ENCODE peak calls at places on chromosomes 3 and 15, in seven cellular contexts. L is dorsolateral prefrontal cortex, P is transverse colon, S is left ventricle myocardium inferior, U is GM10248, J is astrocyte of the cerebellum, A is fibroblast of lung. I is an unnamed sample.

GRCh38 chr3:113746955-113747718 is at the start of gene ATP6V1A:
- DNase-seq in P (peak), J (no peak), A (peak), U (peak), L (peak), S (peak), I (no peak)

GRCh38 chr3:143001034-143001368 is 369 bp upstream of the U2SURP start:
- DNase-seq in P (no peak), A (no peak), S (peak), J (no peak), L (peak), U (peak), I (no peak)

GRCh38 chr15:101053261-101053660 is 134.1 kb downstream of the LRRK1 start:
- DNase-seq in A (no peak), J (no peak), L (no peak), P (no peak), S (no peak), U (no peak), I (no peak)

GRCh38 chr3:52339612-52340011 is 23.5 kb downstream of the DNAH1 start:
- DNase-seq in U (peak), P (peak), L (no peak), A (peak), S (no peak), J (peak), I (peak)

GRCh38 chr3:46110701-46111493 is 83.6 kb upstream of the XCR1 start:
- DNase-seq in A (peak), J (peak), P (peak), L (no peak), S (no peak), U (no peak), I (no peak)

GRCh38 chr3:55458398-55458797 is 28.7 kb downstream of the WNT5A start:
- DNase-seq in A (peak), L (no peak), J (no peak), U (no peak), P (no peak), S (no peak), I (no peak)

GRCh38 chr3:24780992-24781391 is 286.3 kb upstream of the THRB start:
- DNase-seq in U (no peak), L (no peak), P (no peak), S (no peak), A (no peak), J (no peak), I (no peak)

GRCh38 chr3:158935846-158936245 is 134.0 kb downstream of the MFSD1 start:
- DNase-seq in U (no peak), J (no peak), S (no peak), L (no peak), A (no peak), P (no peak), I (no peak)

GRCh38 chr3:53887446-53887845 is 4.2 kb downstream of the SELENOK start:
- DNase-seq in S (no peak), P (no peak), L (no peak), J (no peak), U (no peak), A (no peak), I (no peak)

GRCh38 chr15:70351941-70352774 is 254.4 kb upstream of the TLE3 start:
- DNase-seq in L (no peak), A (no peak), J (no peak), P (no peak), S (no peak), U (no peak), I (no peak)

GRCh38 chr15:98525625-98526024 is 122.7 kb upstream of the IGF1R start:
- DNase-seq in U (no peak), P (no peak), L (no peak), J (no peak), S (no peak), A (no peak), I (no peak)

GRCh38 chr15:39596358-39597051 is 15.6 kb downstream of the THBS1 start:
- DNase-seq in L (no peak), A (peak), J (no peak), P (no peak), U (no peak), S (no peak), I (peak)

GRCh38 chr3:18446067-18446793 is 21.1 kb upstream of the SATB1 start:
- DNase-seq in L (no peak), A (no peak), S (no peak), J (no peak), U (no peak), P (no peak), I (no peak)

GRCh38 chr3:14256561-14257342 is 78.1 kb downstream of the LSM3 start:
- DNase-seq in A (no peak), S (no peak), U (no peak), J (no peak), L (no peak), P (peak), I (no peak)

GRCh38 chr15:52351206-52351907 is 55.8 kb upstream of the MYO5C start:
- DNase-seq in A (no peak), S (no peak), L (no peak), J (no peak), U (no peak), P (no peak), I (no peak)

GRCh38 chr3:100089802-100090668 is 24.3 kb downstream of the FILIP1L start:
- DNase-seq in J (peak), P (no peak), S (no peak), A (peak), U (peak), L (no peak), I (no peak)

GRCh38 chr3:79516795-79517194 is 251.0 kb downstream of the ROBO1 start:
- DNase-seq in P (no peak), L (no peak), J (no peak), S (no peak), A (peak), U (no peak), I (no peak)

GRCh38 chr3:171811059-171811912 is 1.0 kb upstream of the PLD1 start:
- DNase-seq in U (no peak), P (no peak), J (no peak), A (peak), S (no peak), L (no peak), I (peak)

GRCh38 chr3:81216192-81216591 is 545.3 kb downstream of the GBE1 start:
- DNase-seq in L (no peak), A (peak), P (no peak), J (peak), U (no peak), S (no peak), I (no peak)

GRCh38 chr3:149934524-149934923 is 36.2 kb downstream of the PFN2 start:
- DNase-seq in J (peak), A (peak), P (no peak), S (peak), L (no peak), U (no peak), I (peak)

GRCh38 chr15:52786436-52787122 is 3.6 kb downstream of the ONECUT1 start:
- DNase-seq in L (no peak), U (no peak), P (no peak), A (no peak), J (no peak), S (no peak), I (no peak)

GRCh38 chr3:87270908-87271727 is 5.3 kb downstream of the POU1F1 start:
- DNase-seq in P (no peak), J (no peak), L (no peak), A (no peak), U (no peak), S (no peak), I (no peak)

GRCh38 chr3:165635791-165636681 is 201.2 kb downstream of the BCHE start:
- DNase-seq in S (no peak), J (no peak), P (no peak), A (peak), L (no peak), U (no peak), I (no peak)

GRCh38 chr3:10353160-10353559 is 32.2 kb upstream of the SEC13 start:
- DNase-seq in P (no peak), U (no peak), S (no peak), L (no peak), A (no peak), J (no peak), I (no peak)
- TF ChIP-seq CTCF in P (no peak), U (no peak), S (no peak), L (no peak), A (no peak), J (no peak), I (no peak)

GRCh38 chr3:10703875-10704274 is 112.2 kb upstream of the SLC6A11 start:
- DNase-seq in U (no peak), P (no peak), S (no peak), J (peak), L (no peak), A (peak), I (no peak)
- TF ChIP-seq CTCF in U (no peak), P (no peak), S (no peak), J (peak), L (no peak), A (peak), I (no peak)

DNA sequence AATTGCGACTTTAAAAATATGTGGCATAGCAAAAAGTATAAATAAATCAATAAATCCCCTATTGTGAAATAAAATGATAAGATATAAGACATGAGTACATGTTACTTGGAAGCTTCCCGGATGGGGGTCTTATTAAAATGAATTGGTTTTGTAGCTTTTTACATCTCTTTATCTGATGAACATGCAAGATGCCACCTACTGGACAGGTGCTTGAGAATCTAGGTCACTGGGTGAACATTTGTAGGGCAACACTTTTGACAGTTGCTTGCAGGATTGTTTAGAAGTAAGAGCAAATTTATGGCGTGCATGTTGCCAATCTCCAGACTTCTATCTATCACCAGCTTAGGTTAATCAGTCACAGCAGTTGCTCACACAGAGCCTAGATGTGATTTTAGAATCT is 362.7 kb upstream of the SUCLG2 start:
- DNase-seq in P (no peak), U (no peak), L (no peak), S (no peak), J (no peak), A (no peak), I (no peak)
- TF ChIP-seq CTCF in P (no peak), U (no peak), L (no peak), S (no peak), J (no peak), A (no peak), I (no peak)

GRCh38 chr15:96119734-96120133 is 210.8 kb upstream of the NR2F2 start:
- DNase-seq in J (no peak), U (no peak), S (no peak), A (no peak), P (no peak), L (no peak), I (no peak)
- TF ChIP-seq CTCF in J (no peak), U (no peak), S (no peak), A (no peak), P (no peak), L (no peak), I (no peak)

GRCh38 chr3:49841126-49841525 is 15.2 kb downstream of the TRAIP start:
- DNase-seq in U (no peak), P (no peak), S (no peak), A (no peak), J (no peak), L (no peak), I (no peak)
- TF ChIP-seq CTCF in U (peak), P (no peak), S (peak), A (peak), J (peak), L (no peak), I (peak)

GRCh38 chr3:115019900-115020299 is 127.2 kb downstream of the ZBTB20 start:
- DNase-seq in L (no peak), J (no peak), P (no peak), A (no peak), S (no peak), U (no peak), I (no peak)
- TF ChIP-seq CTCF in L (no peak), J (no peak), P (no peak), A (no peak), S (no peak), U (no peak), I (no peak)

DNA sequence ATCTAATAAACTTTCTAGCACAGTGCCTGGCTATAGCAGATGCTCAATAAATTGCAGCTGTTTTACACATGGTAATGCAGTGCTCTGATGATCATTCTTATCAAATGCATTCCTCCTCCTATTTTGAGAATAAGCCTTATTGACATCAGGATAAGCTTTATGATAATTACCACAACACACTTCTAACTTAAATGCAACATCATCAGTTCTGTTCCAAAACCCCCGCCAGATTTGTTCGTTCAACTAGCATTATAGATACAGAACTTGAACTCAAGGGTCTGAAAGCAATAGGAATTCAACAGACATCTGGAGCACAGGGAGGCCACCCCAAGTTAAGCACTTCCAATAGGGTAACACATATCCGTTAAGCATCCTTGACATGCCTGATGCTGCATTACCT is 684.4 kb upstream of the LMCD1 start:
- DNase-seq in S (no peak), A (no peak), J (no peak), L (no peak), P (no peak), U (no peak), I (no peak)
- TF ChIP-seq CTCF in S (no peak), A (no peak), J (no peak), L (no peak), P (no peak), U (no peak), I (no peak)

GRCh38 chr15:88745696-88746095 is 57.5 kb upstream of the ACAN start:
- DNase-seq in A (peak), U (no peak), L (no peak), S (no peak), J (no peak), P (no peak), I (peak)
- TF ChIP-seq CTCF in A (no peak), U (no peak), L (no peak), S (no peak), J (no peak), P (no peak), I (no peak)

GRCh38 chr3:16769525-16769924 is 115.2 kb upstream of the PLCL2 start:
- DNase-seq in L (no peak), J (no peak), A (no peak), U (no peak), S (no peak), P (no peak), I (no peak)

GRCh38 chr3:16770021-16770420 is 114.7 kb upstream of the PLCL2 start:
- DNase-seq in L (no peak), U (no peak), S (no peak), J (no peak), P (no peak), A (peak), I (no peak)

GRCh38 chr3:16768956-16769355 is 115.8 kb upstream of the PLCL2 start:
- DNase-seq in A (peak), S (no peak), U (no peak), P (no peak), J (peak), L (no peak), I (no peak)

GRCh38 chr3:16767006-16767405 is 117.7 kb upstream of the PLCL2 start:
- DNase-seq in A (no peak), P (no peak), L (no peak), J (no peak), U (no peak), S (no peak), I (no peak)

DNA sequence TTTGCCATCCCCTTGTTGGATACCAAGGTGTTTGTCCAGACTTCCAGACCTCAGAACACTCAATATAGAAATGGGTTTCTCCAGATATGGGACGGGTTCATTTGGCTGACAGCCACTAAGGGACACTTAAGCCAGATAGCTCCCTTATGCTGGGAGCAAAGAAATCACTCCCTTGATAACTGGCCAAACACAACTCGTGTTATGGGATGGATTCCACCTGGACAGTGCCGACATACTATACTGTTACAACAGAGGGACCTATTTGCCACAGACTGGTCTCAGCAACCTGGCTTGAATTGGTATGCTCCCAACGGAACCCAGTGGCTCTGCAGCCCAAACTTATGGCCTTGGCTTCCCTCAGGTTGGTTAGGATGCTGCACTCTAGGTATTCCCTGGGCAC is 114.0 kb upstream of the PLCL2 start:
- DNase-seq in L (no peak), J (no peak), A (no peak), P (no peak), S (no peak), U (no peak), I (no peak)
- TF ChIP-seq CTCF in L (no peak), J (no peak), A (no peak), P (no peak), S (no peak), U (no peak), I (no peak)

GRCh38 chr3:72232777-72233176 is 447.8 kb upstream of the PROK2 start:
- DNase-seq in A (no peak), L (no peak), U (no peak), S (no peak), J (no peak), P (no peak), I (no peak)
- TF ChIP-seq CTCF in A (no peak), L (no peak), U (no peak), S (no peak), J (no peak), P (no peak), I (no peak)